ENCODE peak calls at places on chromosome X, in four cellular contexts. One of them, this sample, is unnamed.

GRCh38 chrX:70301716-70302115 is 11.8 kb downstream of the KIF4A start:
- DNase-seq in stomach: no peak
- DNase-seq in uterus: no peak
- DNase-seq in heart left ventricle: no peak
- DNase-seq in this sample: no peak

GRCh38 chrX:31117195-31117594 is 45.4 kb upstream of the FTHL17 start:
- DNase-seq in uterus: no peak
- DNase-seq in heart left ventricle: no peak
- DNase-seq in stomach: no peak
- DNase-seq in this sample: no peak

GRCh38 chrX:2691543-2692220 is 587 bp downstream of the CD99 start:
- DNase-seq in stomach: peak
- DNase-seq in uterus: peak
- DNase-seq in heart left ventricle: peak
- DNase-seq in this sample: no peak

GRCh38 chrX:2889045-2889605 is 40.0 kb downstream of the ARSD start:
- DNase-seq in heart left ventricle: no peak
- DNase-seq in stomach: no peak
- DNase-seq in uterus: no peak
- DNase-seq in this sample: no peak

GRCh38 chrX:11557120-11557519 is 108.6 kb downstream of the ARHGAP6 start:
- DNase-seq in heart left ventricle: no peak
- DNase-seq in stomach: no peak
- DNase-seq in uterus: no peak
- DNase-seq in this sample: no peak

GRCh38 chrX:117305168-117305766 is 811.3 kb downstream of the KLHL13 start:
- DNase-seq in stomach: no peak
- DNase-seq in uterus: no peak
- DNase-seq in heart left ventricle: no peak
- DNase-seq in this sample: no peak

GRCh38 chrX:17046478-17047097 is 100.1 kb downstream of the REPS2 start:
- DNase-seq in stomach: peak
- DNase-seq in uterus: peak
- DNase-seq in heart left ventricle: peak
- DNase-seq in this sample: peak

GRCh38 chrX:425056-425455 is 38.3 kb upstream of the PPP2R3B start:
- DNase-seq in uterus: no peak
- DNase-seq in stomach: no peak
- DNase-seq in heart left ventricle: no peak
- DNase-seq in this sample: no peak

GRCh38 chrX:101685923-101686322 is 26.3 kb upstream of the ARMCX2 start:
- DNase-seq in heart left ventricle: no peak
- DNase-seq in stomach: no peak
- DNase-seq in uterus: no peak
- DNase-seq in this sample: no peak

GRCh38 chrX:10296581-10296980 is 139.8 kb downstream of the CLCN4 start:
- DNase-seq in uterus: no peak
- DNase-seq in stomach: no peak
- DNase-seq in heart left ventricle: no peak
- DNase-seq in this sample: no peak

GRCh38 chrX:48579259-48579658 is 5.0 kb downstream of the RBM3 start:
- DNase-seq in stomach: no peak
- DNase-seq in heart left ventricle: no peak
- DNase-seq in uterus: no peak
- DNase-seq in this sample: no peak
- TF ChIP-seq POLR2A in stomach: no peak
- TF ChIP-seq POLR2A in heart left ventricle: no peak
- TF ChIP-seq POLR2A in uterus: no peak
- TF ChIP-seq POLR2A in this sample: no peak

DNA sequence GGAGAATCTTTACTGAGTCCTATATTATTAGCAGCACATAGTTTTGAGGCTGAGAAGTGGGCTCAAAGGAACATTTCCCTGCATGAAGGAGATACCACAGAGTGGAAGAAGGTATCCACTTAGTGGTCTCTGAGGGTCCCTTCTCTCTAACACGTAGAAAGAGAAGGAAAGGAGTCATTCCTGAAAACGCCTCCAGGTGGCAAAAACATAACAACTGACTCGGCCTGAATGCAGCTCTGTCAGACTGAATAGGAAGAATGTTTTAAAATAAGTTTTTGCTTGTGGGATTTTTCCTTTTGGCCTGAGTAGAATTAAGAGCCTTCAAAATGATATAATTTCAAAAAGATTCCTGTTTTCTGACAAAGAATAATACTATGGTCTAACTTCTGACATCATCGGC is 23.3 kb downstream of the RPGR start:
- DNase-seq in stomach: no peak
- DNase-seq in heart left ventricle: no peak
- DNase-seq in uterus: no peak
- DNase-seq in this sample: no peak
- TF ChIP-seq POLR2A in stomach: no peak
- TF ChIP-seq POLR2A in heart left ventricle: no peak
- TF ChIP-seq POLR2A in uterus: no peak
- TF ChIP-seq POLR2A in this sample: no peak

DNA sequence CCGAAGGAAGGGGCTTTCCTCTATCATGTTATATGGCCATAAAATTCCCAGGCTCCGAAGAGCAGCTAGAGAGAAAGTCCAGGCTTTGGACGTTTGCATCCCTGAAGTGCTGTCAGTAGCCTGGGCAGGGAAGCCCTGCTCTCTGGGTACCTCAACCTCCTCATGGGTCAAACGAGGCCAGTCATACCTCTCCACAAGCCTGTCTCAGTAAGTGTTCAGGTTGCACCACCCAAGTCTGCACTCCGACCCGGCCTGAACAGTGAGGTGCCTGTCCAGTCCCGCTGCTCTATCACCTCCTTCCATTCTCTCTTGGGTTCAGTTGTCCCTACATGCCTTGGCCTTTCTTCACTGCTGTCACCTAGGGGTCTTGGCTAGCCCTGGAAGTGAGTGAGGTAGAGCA is 78.9 kb downstream of the STARD8 start:
- DNase-seq in uterus: no peak
- DNase-seq in stomach: peak
- DNase-seq in heart left ventricle: no peak
- DNase-seq in this sample: no peak
- TF ChIP-seq POLR2A in uterus: no peak
- TF ChIP-seq POLR2A in stomach: no peak
- TF ChIP-seq POLR2A in heart left ventricle: no peak
- TF ChIP-seq POLR2A in this sample: no peak

GRCh38 chrX:68692651-68693050 is 45.2 kb downstream of the STARD8 start:
- DNase-seq in uterus: no peak
- DNase-seq in stomach: no peak
- DNase-seq in heart left ventricle: no peak
- DNase-seq in this sample: no peak

GRCh38 chrX:68691921-68692320 is 44.5 kb downstream of the STARD8 start:
- DNase-seq in heart left ventricle: peak
- DNase-seq in uterus: no peak
- DNase-seq in stomach: no peak
- DNase-seq in this sample: no peak

GRCh38 chrX:68695206-68695845 is 47.9 kb downstream of the STARD8 start:
- DNase-seq in uterus: no peak
- DNase-seq in heart left ventricle: no peak
- DNase-seq in stomach: no peak
- DNase-seq in this sample: no peak

GRCh38 chrX:68694429-68695205 is 47.2 kb downstream of the STARD8 start:
- DNase-seq in uterus: no peak
- DNase-seq in stomach: no peak
- DNase-seq in heart left ventricle: no peak
- DNase-seq in this sample: no peak

DNA sequence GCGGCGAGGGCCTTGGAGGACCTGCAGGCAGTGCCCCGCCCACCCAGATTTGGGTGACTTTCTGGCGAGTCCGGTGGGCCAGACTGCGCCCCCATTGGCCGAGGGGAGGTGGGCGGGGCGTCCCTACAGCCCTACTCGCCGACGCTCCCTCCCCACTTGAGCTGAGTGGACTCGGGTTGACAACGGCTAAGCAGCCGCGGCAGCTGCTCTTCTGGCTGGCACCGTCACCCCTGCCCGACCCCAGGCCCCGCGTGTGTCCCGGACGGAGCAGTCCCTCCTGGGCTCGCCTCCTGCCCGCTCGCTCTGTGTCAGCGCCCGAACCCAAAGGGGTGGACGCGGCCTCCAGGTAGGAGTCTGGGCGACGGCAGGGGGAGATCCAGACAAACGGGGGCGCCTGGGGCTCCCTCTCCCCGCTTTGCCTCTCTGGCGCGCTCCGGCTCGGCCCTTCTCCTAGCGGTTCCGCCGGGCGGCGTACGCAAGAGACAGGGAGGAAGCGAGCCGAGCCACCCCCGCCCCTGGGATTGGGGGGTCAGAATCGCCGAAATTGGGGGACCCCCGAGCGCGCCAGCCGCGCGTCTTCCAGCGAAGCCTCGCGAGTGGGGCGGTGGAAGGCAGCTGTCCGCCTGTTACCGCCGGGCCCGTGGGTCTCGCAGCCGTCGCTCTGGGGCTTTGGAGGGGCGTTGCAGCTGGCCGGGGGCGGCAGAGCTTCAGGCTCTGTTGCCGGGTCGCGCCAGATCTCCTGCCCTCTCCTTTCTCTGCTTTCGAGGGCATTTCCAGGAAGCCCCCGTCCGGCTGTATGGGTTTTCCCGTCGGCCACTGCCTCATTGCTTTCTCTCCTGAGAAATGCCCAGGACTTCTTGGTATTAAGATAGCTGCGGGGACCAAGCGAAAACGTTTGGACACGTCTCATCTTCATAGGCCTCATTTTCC is 46.3 kb downstream of the STARD8 start:
- DNase-seq in uterus: peak
- DNase-seq in heart left ventricle: peak
- DNase-seq in stomach: peak
- DNase-seq in this sample: no peak
- TF ChIP-seq POLR2A in uterus: peak
- TF ChIP-seq POLR2A in heart left ventricle: no peak
- TF ChIP-seq POLR2A in stomach: no peak
- TF ChIP-seq POLR2A in this sample: no peak

GRCh38 chrX:63754141-63754859 is 30.7 kb downstream of the ARHGEF9 start:
- DNase-seq in heart left ventricle: no peak
- DNase-seq in uterus: no peak
- DNase-seq in stomach: no peak
- DNase-seq in this sample: no peak
- TF ChIP-seq POLR2A in heart left ventricle: no peak
- TF ChIP-seq POLR2A in uterus: no peak
- TF ChIP-seq POLR2A in stomach: no peak
- TF ChIP-seq POLR2A in this sample: no peak

DNA sequence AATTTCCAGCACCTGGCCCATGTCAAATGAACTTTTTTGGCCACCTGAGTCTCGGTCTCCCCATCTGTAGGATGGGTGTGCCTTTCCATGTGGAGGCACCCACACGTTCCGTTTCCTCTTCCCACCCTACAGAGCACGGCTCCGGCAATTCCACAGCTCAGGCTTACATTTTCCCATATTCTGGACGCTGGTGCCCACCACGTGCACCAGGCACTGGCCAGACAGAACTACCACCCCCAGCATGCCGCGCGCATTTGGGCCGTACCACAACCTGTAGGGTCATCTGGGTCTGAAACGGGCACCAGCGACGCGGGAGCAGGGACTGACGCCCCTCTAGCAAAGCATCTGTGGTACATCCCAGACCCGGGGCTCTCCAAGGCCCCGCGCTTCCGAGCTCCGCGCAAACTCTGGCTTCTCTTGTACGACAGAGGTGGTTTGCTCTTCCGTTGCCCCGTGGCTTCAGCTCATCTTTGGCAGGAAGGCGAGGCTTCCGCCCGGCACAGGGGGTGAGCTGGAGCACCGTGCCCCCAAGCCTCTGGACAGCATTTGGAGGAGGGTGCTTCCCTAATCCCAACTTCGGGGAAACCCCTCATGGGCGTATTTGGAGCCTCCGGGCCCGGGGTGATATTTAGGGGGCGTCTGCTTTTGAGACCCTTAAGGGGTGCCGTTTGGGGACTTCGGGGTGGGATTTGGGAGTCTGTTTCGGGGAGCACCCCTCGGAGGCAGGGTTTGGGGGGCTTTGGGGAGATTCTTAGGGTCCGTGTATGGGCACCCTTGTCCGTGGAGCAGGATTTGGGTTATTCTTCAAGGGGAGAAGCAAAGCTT is 3.0 kb upstream of the UBA1 start:
- DNase-seq in uterus: peak
- DNase-seq in heart left ventricle: peak
- DNase-seq in stomach: peak
- DNase-seq in this sample: peak
- TF ChIP-seq POLR2A in uterus: peak
- TF ChIP-seq POLR2A in heart left ventricle: no peak
- TF ChIP-seq POLR2A in stomach: no peak
- TF ChIP-seq POLR2A in this sample: peak

GRCh38 chrX:24023972-24024664 is 2.9 kb downstream of the KLHL15 start:
- DNase-seq in uterus: no peak
- DNase-seq in stomach: no peak
- DNase-seq in heart left ventricle: no peak
- DNase-seq in this sample: no peak

GRCh38 chrX:24026403-24026801 is 584 bp downstream of the KLHL15 start:
- DNase-seq in uterus: no peak
- DNase-seq in stomach: no peak
- DNase-seq in heart left ventricle: no peak
- DNase-seq in this sample: no peak

GRCh38 chrX:24027086-24027485 is at the start of gene KLHL15:
- DNase-seq in uterus: no peak
- DNase-seq in stomach: no peak
- DNase-seq in heart left ventricle: no peak
- DNase-seq in this sample: no peak

GRCh38 chrX:24024819-24025740 is 1.9 kb downstream of the KLHL15 start:
- DNase-seq in stomach: peak
- DNase-seq in heart left ventricle: peak
- DNase-seq in uterus: peak
- DNase-seq in this sample: peak

GRCh38 chrX:24025741-24026402 is 1.1 kb downstream of the KLHL15 start:
- DNase-seq in uterus: no peak
- DNase-seq in heart left ventricle: no peak
- DNase-seq in stomach: no peak
- DNase-seq in this sample: no peak
- TF ChIP-seq POLR2A in uterus: peak
- TF ChIP-seq POLR2A in heart left ventricle: no peak
- TF ChIP-seq POLR2A in stomach: no peak
- TF ChIP-seq POLR2A in this sample: no peak

DNA sequence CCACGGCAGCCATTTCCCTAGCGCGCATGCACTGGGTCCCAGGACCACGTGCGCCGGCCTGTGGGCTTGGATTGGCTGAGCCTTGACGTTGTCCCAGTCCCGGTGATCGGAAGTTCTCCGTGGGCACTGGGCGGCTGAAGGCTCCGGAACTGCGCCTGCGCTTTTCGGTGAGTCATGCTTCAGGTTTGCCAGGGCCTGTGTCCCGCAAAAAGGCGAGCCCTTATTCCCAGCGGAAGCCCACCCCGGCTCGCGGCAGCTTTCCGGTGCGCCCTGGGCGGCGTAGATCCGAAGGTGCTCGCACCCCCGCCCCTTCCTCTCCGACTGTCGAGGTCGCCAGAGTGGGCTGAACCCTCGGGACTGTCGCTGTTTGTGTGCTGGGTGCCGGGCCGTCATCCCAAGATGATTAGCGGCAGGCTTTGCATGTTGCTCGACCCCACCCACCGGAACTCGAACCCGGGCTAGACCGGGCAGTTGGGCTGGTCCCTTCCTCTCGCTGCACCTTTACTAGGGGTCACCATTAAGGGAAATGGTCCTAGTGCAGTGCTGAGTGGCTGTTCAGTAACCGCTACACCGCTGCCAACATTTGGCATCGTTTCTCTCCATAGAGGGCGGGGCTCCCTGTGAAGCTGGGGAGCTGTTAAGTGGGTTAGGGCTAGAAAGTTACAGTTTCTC is at the start of gene TCEANC:
- DNase-seq in heart left ventricle: peak
- DNase-seq in uterus: peak
- DNase-seq in stomach: peak
- DNase-seq in this sample: peak
- TF ChIP-seq POLR2A in heart left ventricle: no peak
- TF ChIP-seq POLR2A in uterus: peak
- TF ChIP-seq POLR2A in stomach: no peak
- TF ChIP-seq POLR2A in this sample: peak